ENCODE peak calls at places on chromosome 13, in five cellular contexts. One of them, this sample, is unnamed.
A peak's percentile ranks its signal among the peaks of the same experiment; 100 is the strongest.

GRCh38 chr13:32650705-32651311 is 64.6 kb downstream of the PDS5B start:
- DNase-seq in fibroblast of lung: peak; percentile 59
- DNase-seq in heart left ventricle: no peak
- DNase-seq in Peyer's patch: peak; percentile 65
- DNase-seq in breast epithelium: no peak
- DNase-seq in this sample: peak; percentile 26

GRCh38 chr13:101415358-101416174 is 742 bp downstream of the NALCN start:
- DNase-seq in Peyer's patch: no peak
- DNase-seq in fibroblast of lung: no peak
- DNase-seq in breast epithelium: no peak
- DNase-seq in heart left ventricle: peak; percentile 61
- DNase-seq in this sample: no peak

GRCh38 chr13:90201676-90202425 is 1145.6 kb upstream of the MIR17HG start:
- DNase-seq in breast epithelium: no peak
- DNase-seq in heart left ventricle: no peak
- DNase-seq in Peyer's patch: no peak
- DNase-seq in fibroblast of lung: no peak
- DNase-seq in this sample: no peak

GRCh38 chr13:40503966-40504591 is 162.4 kb downstream of the FOXO1 start:
- DNase-seq in Peyer's patch: no peak
- DNase-seq in breast epithelium: no peak
- DNase-seq in heart left ventricle: no peak
- DNase-seq in fibroblast of lung: peak; percentile 99
- DNase-seq in this sample: no peak

GRCh38 chr13:29605860-29606526 is 10.5 kb upstream of the SLC7A1 start:
- DNase-seq in breast epithelium: no peak
- DNase-seq in heart left ventricle: no peak
- DNase-seq in fibroblast of lung: no peak
- DNase-seq in Peyer's patch: no peak
- DNase-seq in this sample: no peak

GRCh38 chr13:110760611-110761010 is 47.1 kb downstream of the ING1 start:
- DNase-seq in breast epithelium: no peak
- DNase-seq in heart left ventricle: no peak
- DNase-seq in Peyer's patch: no peak
- DNase-seq in fibroblast of lung: no peak
- DNase-seq in this sample: no peak

GRCh38 chr13:60418954-60419353 is 21.9 kb downstream of the TDRD3 start:
- DNase-seq in heart left ventricle: no peak
- DNase-seq in Peyer's patch: no peak
- DNase-seq in breast epithelium: no peak
- DNase-seq in fibroblast of lung: no peak
- DNase-seq in this sample: no peak

GRCh38 chr13:79406597-79406908 is 498 bp upstream of the RBM26 start:
- DNase-seq in breast epithelium: no peak
- DNase-seq in Peyer's patch: no peak
- DNase-seq in heart left ventricle: no peak
- DNase-seq in fibroblast of lung: no peak
- DNase-seq in this sample: no peak

GRCh38 chr13:23348270-23349126 is 85.0 kb downstream of the SACS start:
- DNase-seq in breast epithelium: no peak
- DNase-seq in heart left ventricle: no peak
- DNase-seq in Peyer's patch: no peak
- DNase-seq in fibroblast of lung: no peak
- DNase-seq in this sample: peak; percentile 22

GRCh38 chr13:53089951-53090350 is 61.3 kb downstream of the OLFM4 start:
- DNase-seq in breast epithelium: no peak
- DNase-seq in Peyer's patch: no peak
- DNase-seq in heart left ventricle: no peak
- DNase-seq in fibroblast of lung: no peak
- DNase-seq in this sample: no peak

GRCh38 chr13:105333416-105333815 is 1202.0 kb downstream of the EFNB2 start:
- DNase-seq in heart left ventricle: no peak
- DNase-seq in breast epithelium: no peak
- DNase-seq in Peyer's patch: no peak
- DNase-seq in fibroblast of lung: peak; percentile 34
- DNase-seq in this sample: no peak

GRCh38 chr13:21668665-21669599 is 1.9 kb upstream of the FGF9 start:
- DNase-seq in fibroblast of lung: peak; percentile 47
- DNase-seq in Peyer's patch: no peak
- DNase-seq in breast epithelium: no peak
- DNase-seq in heart left ventricle: peak; percentile 61
- DNase-seq in this sample: peak; percentile 72

GRCh38 chr13:39273953-39274352 is 235.7 kb downstream of the NHLRC3 start:
- DNase-seq in fibroblast of lung: peak; percentile 14
- DNase-seq in Peyer's patch: no peak
- DNase-seq in heart left ventricle: no peak
- DNase-seq in breast epithelium: no peak
- DNase-seq in this sample: peak; percentile 22

GRCh38 chr13:49810464-49810824 is 18.0 kb upstream of the KPNA3 start:
- DNase-seq in heart left ventricle: no peak
- DNase-seq in breast epithelium: no peak
- DNase-seq in Peyer's patch: no peak
- DNase-seq in fibroblast of lung: no peak
- DNase-seq in this sample: no peak

GRCh38 chr13:49810825-49811526 is 18.5 kb upstream of the KPNA3 start:
- DNase-seq in heart left ventricle: no peak
- DNase-seq in Peyer's patch: no peak
- DNase-seq in breast epithelium: no peak
- DNase-seq in fibroblast of lung: peak; percentile 54
- DNase-seq in this sample: no peak

GRCh38 chr13:49802410-49802809 is 9.9 kb upstream of the KPNA3 start:
- DNase-seq in heart left ventricle: no peak
- DNase-seq in breast epithelium: no peak
- DNase-seq in fibroblast of lung: no peak
- DNase-seq in Peyer's patch: no peak
- DNase-seq in this sample: no peak

GRCh38 chr13:49807681-49808080 is 15.2 kb upstream of the KPNA3 start:
- DNase-seq in heart left ventricle: no peak
- DNase-seq in breast epithelium: no peak
- DNase-seq in fibroblast of lung: no peak
- DNase-seq in Peyer's patch: no peak
- DNase-seq in this sample: no peak

DNA sequence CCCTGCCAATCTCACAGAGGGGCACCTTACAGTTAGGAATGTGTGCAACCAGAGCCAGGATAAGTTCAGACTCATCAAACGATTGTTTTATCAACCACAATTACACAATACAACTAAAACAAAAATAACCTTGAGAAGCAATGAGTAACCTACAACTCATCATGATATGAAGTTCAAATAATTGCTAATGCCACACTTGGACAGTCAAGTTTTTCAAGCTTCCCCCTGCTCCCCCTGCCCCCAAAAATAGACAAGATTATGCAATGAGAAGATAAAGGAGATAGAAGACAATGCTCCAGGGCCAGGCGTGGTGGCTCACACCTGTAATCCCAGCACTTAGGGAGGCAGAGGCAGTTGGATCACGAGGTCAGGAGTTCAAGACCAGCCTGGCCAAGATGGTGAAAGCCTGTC is 13.6 kb upstream of the KPNA3 start:
- DNase-seq in heart left ventricle: no peak
- DNase-seq in breast epithelium: no peak
- DNase-seq in Peyer's patch: no peak
- DNase-seq in fibroblast of lung: no peak
- DNase-seq in this sample: no peak
- H3K4me3 ChIP-seq in heart left ventricle: no peak overlapping the region
- H3K4me3 ChIP-seq in breast epithelium: no peak overlapping the region
- H3K4me3 ChIP-seq in Peyer's patch: no peak overlapping the region
- H3K4me3 ChIP-seq in fibroblast of lung: no peak overlapping the region
- H3K4me3 ChIP-seq in this sample: no peak overlapping the region

DNA sequence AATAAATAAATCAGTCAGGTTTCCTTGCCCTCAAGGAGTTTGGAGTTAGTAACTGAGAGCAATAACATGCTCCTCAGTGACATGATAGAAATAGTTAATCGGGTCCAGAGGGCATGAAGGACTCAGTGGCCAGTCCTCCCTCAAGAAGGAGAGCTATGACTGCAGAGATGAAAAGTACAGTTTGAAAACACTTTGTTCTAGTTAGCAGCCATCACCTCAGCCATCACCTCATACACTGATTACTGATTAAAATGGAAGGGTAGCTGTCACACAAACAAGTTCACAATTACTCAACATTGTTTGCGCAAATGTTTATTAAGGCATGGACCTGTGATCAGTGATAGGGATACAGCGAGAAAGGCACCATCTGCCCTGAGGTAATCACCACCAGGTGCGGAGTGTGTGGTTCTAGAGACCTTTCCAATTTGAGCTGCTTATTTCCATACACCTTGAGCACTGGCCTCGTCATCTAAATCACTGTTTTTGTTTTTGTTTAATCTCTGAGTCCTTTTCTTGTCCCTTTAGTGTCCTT is 85.3 kb upstream of the RAP2A start:
- DNase-seq in fibroblast of lung: no peak
- DNase-seq in breast epithelium: no peak
- DNase-seq in heart left ventricle: no peak
- DNase-seq in Peyer's patch: no peak
- DNase-seq in this sample: no peak
- H3K36me3 ChIP-seq in fibroblast of lung: peaks cover 6% of the 10 kb centered on the region
- H3K36me3 ChIP-seq in breast epithelium: no peaks in the 10 kb centered on the region
- H3K36me3 ChIP-seq in heart left ventricle: peaks cover 65% of the 10 kb centered on the region
- H3K36me3 ChIP-seq in Peyer's patch: peaks cover 58% of the 10 kb centered on the region
- H3K36me3 ChIP-seq in this sample: no peaks in the 10 kb centered on the region

GRCh38 chr13:48528720-48529119 is 4.2 kb downstream of the RCBTB2 start:
- DNase-seq in Peyer's patch: no peak
- DNase-seq in fibroblast of lung: no peak
- DNase-seq in heart left ventricle: no peak
- DNase-seq in breast epithelium: no peak
- DNase-seq in this sample: no peak
- H3K4me3 ChIP-seq in Peyer's patch: no peak overlapping the region
- H3K4me3 ChIP-seq in fibroblast of lung: no peak overlapping the region
- H3K4me3 ChIP-seq in heart left ventricle: peak overlapping the region; percentile 1
- H3K4me3 ChIP-seq in breast epithelium: no peak overlapping the region
- H3K4me3 ChIP-seq in this sample: no peak overlapping the region

DNA sequence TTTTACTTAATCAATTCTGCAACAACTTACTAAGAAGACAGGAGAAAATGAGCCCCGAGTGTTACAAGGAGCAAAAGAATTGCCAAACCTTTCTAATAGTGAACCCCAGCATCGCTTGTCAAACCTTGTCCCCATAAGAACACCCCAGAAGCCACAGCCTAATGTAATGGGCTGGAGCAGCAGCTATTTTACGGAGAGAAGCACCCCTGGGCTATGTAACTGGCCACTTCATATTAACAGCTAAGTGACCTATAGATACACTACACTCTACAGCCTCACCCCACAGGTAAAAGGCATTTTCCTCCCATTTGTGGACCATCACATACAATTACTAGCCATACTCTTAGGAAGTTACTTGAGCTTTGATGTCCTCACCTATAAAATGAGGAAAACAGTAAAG is 27.3 kb upstream of the CPB2 start:
- DNase-seq in breast epithelium: no peak
- DNase-seq in heart left ventricle: no peak
- DNase-seq in Peyer's patch: no peak
- DNase-seq in fibroblast of lung: no peak
- DNase-seq in this sample: no peak
- H3K36me3 ChIP-seq in breast epithelium: no peaks in the 10 kb centered on the region
- H3K36me3 ChIP-seq in heart left ventricle: no peaks in the 10 kb centered on the region
- H3K36me3 ChIP-seq in Peyer's patch: peaks cover 15% of the 10 kb centered on the region
- H3K36me3 ChIP-seq in fibroblast of lung: no peaks in the 10 kb centered on the region
- H3K36me3 ChIP-seq in this sample: no peaks in the 10 kb centered on the region

DNA sequence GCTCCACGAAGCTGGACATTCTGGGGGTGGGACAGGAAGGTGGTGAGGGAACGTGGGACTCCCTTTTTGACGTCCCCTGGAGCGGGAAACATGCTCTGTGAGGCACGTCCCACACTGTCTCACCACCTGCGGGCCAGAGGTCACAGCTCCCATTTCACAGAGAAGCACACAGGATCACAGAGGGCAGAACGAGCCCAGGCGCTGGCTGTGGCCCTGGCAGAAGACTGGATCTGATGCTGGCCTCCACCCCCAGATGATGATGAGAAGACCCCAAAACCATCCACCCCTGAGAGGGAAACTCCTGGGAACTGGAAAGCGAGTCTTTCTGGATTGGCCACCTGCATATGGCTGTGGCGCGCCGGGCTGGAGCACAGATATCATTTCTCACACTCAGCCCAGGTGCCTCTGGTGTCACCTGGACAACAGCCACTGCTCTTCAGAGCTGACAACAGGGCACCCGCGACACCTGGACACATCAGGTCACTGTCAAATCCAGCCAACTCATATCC is 216.2 kb downstream of the TUBA3C start:
- DNase-seq in breast epithelium: no peak
- DNase-seq in fibroblast of lung: no peak
- DNase-seq in Peyer's patch: no peak
- DNase-seq in heart left ventricle: no peak
- DNase-seq in this sample: no peak
- H3K4me3 ChIP-seq in breast epithelium: no peak overlapping the region
- H3K4me3 ChIP-seq in fibroblast of lung: no peak overlapping the region
- H3K4me3 ChIP-seq in Peyer's patch: no peak overlapping the region
- H3K4me3 ChIP-seq in heart left ventricle: no peak overlapping the region
- H3K4me3 ChIP-seq in this sample: no peak overlapping the region

GRCh38 chr13:114272977-114273376 is 8.4 kb upstream of the UPF3A start:
- DNase-seq in breast epithelium: no peak
- DNase-seq in fibroblast of lung: no peak
- DNase-seq in heart left ventricle: no peak
- DNase-seq in Peyer's patch: no peak
- DNase-seq in this sample: no peak
- H3K36me3 ChIP-seq in breast epithelium: no peaks in the 10 kb centered on the region
- H3K36me3 ChIP-seq in fibroblast of lung: peaks cover 20% of the 10 kb centered on the region
- H3K36me3 ChIP-seq in heart left ventricle: peaks cover 83% of the 10 kb centered on the region
- H3K36me3 ChIP-seq in Peyer's patch: peaks cover 52% of the 10 kb centered on the region
- H3K36me3 ChIP-seq in this sample: peaks cover 31% of the 10 kb centered on the region

GRCh38 chr13:106815545-106815944 is 247.6 kb upstream of the ARGLU1 start:
- DNase-seq in fibroblast of lung: no peak
- DNase-seq in breast epithelium: no peak
- DNase-seq in Peyer's patch: no peak
- DNase-seq in heart left ventricle: no peak
- DNase-seq in this sample: peak; percentile 64

GRCh38 chr13:106804996-106805395 is 237.1 kb upstream of the ARGLU1 start:
- DNase-seq in Peyer's patch: no peak
- DNase-seq in fibroblast of lung: no peak
- DNase-seq in breast epithelium: no peak
- DNase-seq in heart left ventricle: no peak
- DNase-seq in this sample: no peak

GRCh38 chr13:106814389-106814903 is 246.5 kb upstream of the ARGLU1 start:
- DNase-seq in fibroblast of lung: no peak
- DNase-seq in heart left ventricle: no peak
- DNase-seq in breast epithelium: no peak
- DNase-seq in Peyer's patch: no peak
- DNase-seq in this sample: no peak

DNA sequence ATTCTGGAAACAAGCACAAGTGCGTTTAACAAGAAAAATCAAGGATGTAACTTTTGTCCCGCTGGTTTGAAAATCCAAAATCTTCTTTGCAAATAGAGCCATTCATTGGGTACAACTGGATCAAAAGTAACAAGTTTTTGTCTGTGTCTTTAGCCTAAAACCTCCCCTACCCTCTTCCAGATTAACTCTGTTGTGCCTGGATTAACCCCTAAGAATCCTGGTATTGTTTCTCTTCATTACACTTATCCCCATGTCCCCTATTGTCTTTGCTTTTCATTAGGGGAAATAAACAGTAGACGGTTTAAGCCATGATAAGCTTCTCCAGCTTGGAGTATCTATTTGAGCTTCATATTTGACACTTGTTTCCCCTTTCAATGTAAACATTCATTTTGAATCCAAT is 242.1 kb upstream of the ARGLU1 start:
- DNase-seq in breast epithelium: no peak
- DNase-seq in fibroblast of lung: no peak
- DNase-seq in heart left ventricle: no peak
- DNase-seq in Peyer's patch: no peak
- DNase-seq in this sample: no peak
- H3K4me3 ChIP-seq in breast epithelium: no peak overlapping the region
- H3K4me3 ChIP-seq in fibroblast of lung: no peak overlapping the region
- H3K4me3 ChIP-seq in heart left ventricle: no peak overlapping the region
- H3K4me3 ChIP-seq in Peyer's patch: no peak overlapping the region
- H3K4me3 ChIP-seq in this sample: no peak overlapping the region